ENCODE peak calls at places on chromosomes 11 and 22, in four cellular contexts. M, E, B and A are unnamed samples.

GRCh38 chr11:94574193-94574961 is 7.2 kb downstream of the PIWIL4 start:
- DNase-seq in E (peak), B (no peak), M (peak), A (no peak)

GRCh38 chr22:32531955-32532818 is 57.6 kb downstream of the FBXO7 start:
- DNase-seq in B (peak), M (peak), E (peak), A (no peak)

GRCh38 chr11:62611705-62612365 is 740 bp downstream of the EML3 start:
- DNase-seq in E (peak), M (peak), B (peak), A (no peak)

GRCh38 chr22:19889951-19890350 is 35.3 kb upstream of the GNB1L start:
- DNase-seq in E (no peak), M (no peak), B (no peak), A (no peak)

GRCh38 chr22:46460835-46461234 is 76.6 kb downstream of the CELSR1 start:
- DNase-seq in M (no peak), B (no peak), E (no peak), A (no peak)

GRCh38 chr11:2269601-2270321 is 627 bp downstream of the ASCL2 start:
- DNase-seq in M (peak), E (peak), B (peak), A (no peak)

GRCh38 chr11:96143016-96143670 is 199.9 kb downstream of the MAML2 start:
- DNase-seq in B (no peak), M (no peak), E (peak), A (no peak)

GRCh38 chr11:108620958-108621772 is 27.6 kb upstream of the EXPH5 start:
- DNase-seq in B (peak), M (no peak), E (peak), A (peak)

GRCh38 chr11:118437046-118437735 is 899 bp downstream of the KMT2A start:
- DNase-seq in E (peak), B (peak), M (no peak), A (no peak)

GRCh38 chr11:67389477-67389876 is 2.3 kb upstream of the RAD9A start:
- DNase-seq in M (no peak), B (no peak), E (no peak), A (no peak)

GRCh38 chr22:50260801-50261614 is 475 bp downstream of the MAPK12 start:
- DNase-seq in B (no peak), M (no peak), E (peak), A (no peak)

GRCh38 chr22:46027219-46028068 is 50.5 kb upstream of the WNT7B start:
- DNase-seq in M (no peak), E (no peak), B (peak), A (no peak)

GRCh38 chr11:34339149-34340064 is 18.4 kb downstream of the ABTB2 start:
- DNase-seq in M (no peak), E (peak), B (no peak), A (peak)

GRCh38 chr11:107017104-107017432 is 1.2 kb downstream of the GUCY1A2 start:
- DNase-seq in E (peak), M (no peak), B (no peak), A (no peak)

GRCh38 chr11:101880208-101880607 is 34.6 kb upstream of the CEP126 start:
- DNase-seq in M (peak), B (peak), E (peak), A (no peak)

GRCh38 chr11:122020902-122021301 is 95.1 kb downstream of the BLID start:
- DNase-seq in M (no peak), B (no peak), E (peak), A (no peak)

GRCh38 chr11:102061276-102061675 is 14.0 kb downstream of the CFAP300 start:
- DNase-seq in B (no peak), E (peak), M (no peak), A (no peak)

GRCh38 chr11:11135820-11136476 is 217.1 kb downstream of the CSNK2A3 start:
- DNase-seq in B (no peak), M (no peak), E (no peak), A (no peak)

GRCh38 chr11:17513853-17514252 is 30.4 kb downstream of the USH1C start:
- DNase-seq in E (no peak), M (no peak), B (no peak), A (no peak)

GRCh38 chr11:116701297-116701801 is 71.4 kb downstream of the BUD13 start:
- DNase-seq in M (no peak), B (no peak), E (no peak), A (no peak)

GRCh38 chr22:29054251-29054767 is 7.3 kb downstream of the C22orf31 start:
- DNase-seq in E (no peak), B (no peak), M (no peak), A (no peak)

GRCh38 chr11:68017858-68018729 is 8.0 kb downstream of the ALDH3B1 start:
- DNase-seq in B (no peak), M (no peak), E (no peak), A (no peak)

GRCh38 chr11:88174627-88175003 is 628 bp downstream of the RAB38 start:
- DNase-seq in B (peak), E (peak), M (no peak), A (no peak)